ENCODE peak calls at places on chromosome 16, in four cellular contexts. G is K562, Z is GM12878, R is HepG2. M is an unnamed sample.

GRCh38 chr16:77387810-77388209 is 47.0 kb downstream of the ADAMTS18 start:
- DNase-seq in G (no peak), Z (no peak), R (no peak), M (no peak)

GRCh38 chr16:59154295-59154694 is 420.2 kb upstream of the GOT2 start:
- DNase-seq in G (no peak), Z (no peak), R (no peak), M (no peak)

GRCh38 chr16:86584726-86585721 is 6.7 kb downstream of the FOXL1 start:
- DNase-seq in G (no peak), Z (no peak), R (no peak), M (no peak)

GRCh38 chr16:962366-962765 is 8.4 kb downstream of the LMF1 start:
- DNase-seq in G (no peak), Z (no peak), R (no peak), M (no peak)

GRCh38 chr16:6672507-6672906 is 660.1 kb upstream of the RBFOX1 start:
- DNase-seq in G (no peak), Z (no peak), R (no peak), M (no peak)

GRCh38 chr16:11862489-11862888 is 11.1 kb upstream of the RSL1D1 start:
- DNase-seq in G (no peak), Z (no peak), R (no peak), M (no peak)

GRCh38 chr16:87527055-87527724 is 34.4 kb upstream of the ZCCHC14 start:
- DNase-seq in G (no peak), Z (no peak), R (no peak), M (no peak)

GRCh38 chr16:19935696-19936095 is 51.0 kb upstream of the GPRC5B start:
- DNase-seq in G (no peak), Z (no peak), R (no peak), M (no peak)

GRCh38 chr16:68417711-68418301 is 30.5 kb downstream of the SMPD3 start:
- DNase-seq in G (peak; percentile 25), Z (peak; percentile 73), R (no peak), M (no peak)

GRCh38 chr16:2205104-2205966 is at the start of gene MLST8:
- DNase-seq in G (peak; percentile 98), Z (peak; percentile 45), R (peak; percentile 65), M (peak; percentile 96)

GRCh38 chr16:49345829-49346228 is 27.8 kb upstream of the C16orf78 start:
- DNase-seq in G (peak; percentile 27), Z (no peak), R (no peak), M (no peak)

GRCh38 chr16:1188781-1189189 is 35.9 kb downstream of the CACNA1H start:
- DNase-seq in G (peak; percentile 76), Z (no peak), R (no peak), M (peak; percentile 55)

GRCh38 chr16:5841934-5842333 is 744.3 kb upstream of the EEF2KMT start:
- DNase-seq in G (no peak), Z (no peak), R (no peak), M (no peak)

GRCh38 chr16:56700195-56700594 is 17.9 kb downstream of the MT1X start:
- DNase-seq in G (no peak), Z (no peak), R (no peak), M (no peak)
- TF ChIP-seq FOXK2 in G (no peak), Z (no peak), R (no peak), M (no peak)

DNA sequence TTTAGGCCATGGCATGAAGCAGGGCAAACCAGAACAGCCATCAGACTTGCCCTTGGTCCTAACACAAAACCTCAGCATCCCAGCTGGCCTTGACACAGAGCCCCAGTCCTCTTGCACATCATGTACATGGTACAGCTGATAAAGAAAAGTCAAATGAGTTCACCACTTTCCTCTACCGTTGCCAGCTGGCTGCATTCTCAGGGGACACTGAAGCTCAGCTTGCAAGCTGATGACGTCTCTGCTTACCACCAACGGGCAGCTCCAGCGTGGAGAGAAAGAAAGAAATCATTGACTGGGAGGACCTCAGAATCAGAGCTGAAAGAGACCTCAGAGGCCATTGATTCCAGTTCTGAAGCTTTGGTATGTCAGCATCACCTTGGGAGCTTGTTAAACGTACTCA is 80.7 kb upstream of the CES5A start:
- DNase-seq in G (no peak), Z (no peak), R (no peak), M (no peak)
- TF ChIP-seq FOXK2 in G (no peak), Z (no peak), R (no peak), M (no peak)

GRCh38 chr16:78996806-78997205 is 603.7 kb downstream of the MAF start:
- DNase-seq in G (no peak), Z (no peak), R (no peak), M (no peak)
- TF ChIP-seq FOXK2 in G (no peak), Z (no peak), R (no peak), M (no peak)

GRCh38 chr16:29975811-29976511 is 2.3 kb downstream of the TAOK2 start:
- DNase-seq in G (no peak), Z (no peak), R (no peak), M (no peak)

GRCh38 chr16:29974291-29975133 is 844 bp downstream of the TAOK2 start:
- DNase-seq in G (peak; percentile 57), Z (no peak), R (no peak), M (no peak)

GRCh38 chr16:29973384-29974246 is at the start of gene TAOK2:
- DNase-seq in G (peak; percentile 100), Z (peak; percentile 92), R (peak; percentile 98), M (peak; percentile 100)

GRCh38 chr16:29977063-29977462 is 3.4 kb downstream of the TAOK2 start:
- DNase-seq in G (no peak), Z (no peak), R (no peak), M (no peak)

DNA sequence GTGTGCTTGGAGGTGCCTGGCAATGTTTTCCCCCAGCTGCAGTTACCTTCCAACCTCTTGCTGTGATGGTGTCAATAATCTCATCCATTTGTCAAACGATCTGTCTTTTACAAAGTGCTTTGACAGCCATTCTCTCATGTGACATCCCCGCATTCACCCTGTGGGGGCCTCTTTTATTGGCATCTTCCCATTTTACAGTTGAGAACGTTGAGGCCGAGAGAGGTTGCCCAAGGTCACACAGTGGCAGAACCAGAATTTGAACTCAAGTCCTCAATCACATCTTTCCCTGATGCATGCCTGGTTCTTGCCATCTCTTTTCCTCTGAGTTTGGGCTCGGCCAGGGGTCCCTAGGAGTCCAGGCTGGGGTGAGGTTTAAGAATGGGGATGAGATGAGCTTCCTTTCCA is 1.5 kb downstream of the TAOK2 start:
- DNase-seq in G (no peak), Z (no peak), R (no peak), M (no peak)
- TF ChIP-seq FOXK2 in G (no peak), Z (no peak), R (no peak), M (no peak)

DNA sequence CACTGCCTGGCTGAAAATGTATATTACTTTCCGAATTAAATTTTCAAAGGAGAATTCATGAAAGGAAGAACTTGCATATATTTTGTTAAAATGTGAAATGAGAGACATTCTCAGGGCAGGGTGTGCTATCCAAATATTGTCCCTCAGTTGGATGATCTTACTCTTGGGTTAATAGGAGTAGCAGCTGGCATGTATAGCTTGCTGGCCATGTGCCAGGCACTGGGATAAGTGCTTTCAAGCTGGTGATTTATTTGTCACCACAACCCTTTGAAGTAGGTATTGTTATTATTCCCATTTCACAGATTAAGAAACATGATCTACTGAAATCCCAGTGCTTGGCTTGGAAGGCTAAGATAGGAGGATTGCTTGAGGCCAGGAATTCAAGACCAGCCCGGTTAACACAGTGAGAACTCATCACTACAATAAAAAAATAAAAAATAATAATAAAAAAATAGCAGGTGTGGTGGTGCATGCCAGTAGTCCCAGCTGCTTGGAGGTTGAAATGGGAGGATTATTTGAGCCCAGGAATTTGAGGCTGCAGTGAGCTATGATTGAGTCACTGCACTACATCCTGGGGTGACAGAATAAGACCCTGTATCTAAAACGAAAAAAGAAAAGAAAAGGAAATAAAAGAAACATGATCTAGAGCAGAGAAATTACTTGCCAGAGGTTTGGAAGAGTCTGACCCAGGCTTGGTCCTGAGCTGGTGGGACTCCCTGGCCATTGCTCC is 11.6 kb upstream of the MPHOSPH6 start:
- DNase-seq in G (no peak), Z (no peak), R (no peak), M (no peak)
- TF ChIP-seq FOXK2 in G (no peak), Z (no peak), R (no peak), M (no peak)

GRCh38 chr16:81265052-81265451 is 26.6 kb downstream of the BCO1 start:
- DNase-seq in G (no peak), Z (no peak), R (no peak), M (no peak)

GRCh38 chr16:81266680-81267095 is 28.2 kb downstream of the BCO1 start:
- DNase-seq in G (no peak), Z (no peak), R (no peak), M (no peak)

GRCh38 chr16:81263470-81264200 is 25.1 kb downstream of the BCO1 start:
- DNase-seq in G (no peak), Z (no peak), R (no peak), M (no peak)

GRCh38 chr16:81264386-81264785 is 25.9 kb downstream of the BCO1 start:
- DNase-seq in G (no peak), Z (no peak), R (no peak), M (no peak)

GRCh38 chr16:81265658-81266451 is 27.4 kb downstream of the BCO1 start:
- DNase-seq in G (no peak), Z (no peak), R (no peak), M (no peak)
- TF ChIP-seq FOXK2 in G (no peak), Z (no peak), R (no peak), M (no peak)

M was measured in HEK293T.